ENCODE peak calls at places on chromosomes 2 and 18, in five cellular contexts. One of them, this sample, is unnamed. For H3K4me1, the result is how much of the 10 kb centered on the place peaks cover.

GRCh38 chr2:69012310-69013122 is 463 bp upstream of the ANTXR1 start:
- DNase-seq in aorta: peak
- DNase-seq in GM23248: peak
- DNase-seq in PC-9: peak
- DNase-seq in small intestine: peak
- DNase-seq in this sample: no peak

GRCh38 chr18:28791101-28791500 is 614.2 kb upstream of the CDH2 start:
- DNase-seq in small intestine: no peak
- DNase-seq in PC-9: no peak
- DNase-seq in aorta: no peak
- DNase-seq in GM23248: peak
- DNase-seq in this sample: no peak

GRCh38 chr2:88540346-88540745 is 86.9 kb downstream of the EIF2AK3 start:
- DNase-seq in PC-9: no peak
- DNase-seq in small intestine: no peak
- DNase-seq in GM23248: peak
- DNase-seq in aorta: no peak
- DNase-seq in this sample: no peak

GRCh38 chr2:241609859-241610793 is 26.8 kb downstream of the THAP4 start:
- DNase-seq in aorta: peak
- DNase-seq in PC-9: peak
- DNase-seq in GM23248: peak
- DNase-seq in small intestine: peak
- DNase-seq in this sample: peak

GRCh38 chr2:119809329-119810038 is 49.8 kb downstream of the PTPN4 start:
- DNase-seq in small intestine: no peak
- DNase-seq in GM23248: peak
- DNase-seq in aorta: no peak
- DNase-seq in PC-9: no peak
- DNase-seq in this sample: no peak

GRCh38 chr2:200479617-200480292 is 30.1 kb downstream of the KCTD18 start:
- DNase-seq in aorta: no peak
- DNase-seq in small intestine: no peak
- DNase-seq in GM23248: peak
- DNase-seq in PC-9: peak
- DNase-seq in this sample: no peak

GRCh38 chr18:33470229-33470628 is 29.7 kb upstream of the CCDC178 start:
- DNase-seq in PC-9: no peak
- DNase-seq in GM23248: no peak
- DNase-seq in aorta: no peak
- DNase-seq in small intestine: no peak
- DNase-seq in this sample: no peak

GRCh38 chr2:74366036-74366435 is 14.1 kb downstream of the DCTN1 start:
- DNase-seq in aorta: no peak
- DNase-seq in small intestine: no peak
- DNase-seq in PC-9: no peak
- DNase-seq in GM23248: no peak
- DNase-seq in this sample: no peak

GRCh38 chr2:171272039-171272438 is 111.3 kb upstream of the TLK1 start:
- DNase-seq in PC-9: peak
- DNase-seq in aorta: no peak
- DNase-seq in small intestine: no peak
- DNase-seq in GM23248: peak
- DNase-seq in this sample: no peak

GRCh38 chr2:86017901-86018896 is 87.5 kb downstream of the POLR1A start:
- DNase-seq in PC-9: peak
- DNase-seq in aorta: peak
- DNase-seq in GM23248: no peak
- DNase-seq in small intestine: no peak
- DNase-seq in this sample: no peak

GRCh38 chr2:124050833-124051497 is 25.9 kb downstream of the CNTNAP5 start:
- DNase-seq in aorta: no peak
- DNase-seq in GM23248: no peak
- DNase-seq in small intestine: no peak
- DNase-seq in PC-9: no peak
- DNase-seq in this sample: no peak

GRCh38 chr2:25821225-25822056 is 56.8 kb downstream of the ASXL2 start:
- DNase-seq in aorta: no peak
- DNase-seq in PC-9: no peak
- DNase-seq in small intestine: no peak
- DNase-seq in GM23248: no peak
- DNase-seq in this sample: no peak

GRCh38 chr18:23357992-23358594 is 95.0 kb upstream of the RIOK3 start:
- DNase-seq in GM23248: no peak
- DNase-seq in small intestine: peak
- DNase-seq in PC-9: no peak
- DNase-seq in aorta: peak
- DNase-seq in this sample: no peak

GRCh38 chr2:105417789-105418475 is 19.1 kb upstream of the FHL2 start:
- DNase-seq in aorta: no peak
- DNase-seq in GM23248: peak
- DNase-seq in small intestine: no peak
- DNase-seq in PC-9: no peak
- DNase-seq in this sample: no peak

GRCh38 chr2:36618381-36618780 is 20.4 kb upstream of the FEZ2 start:
- DNase-seq in aorta: no peak
- DNase-seq in PC-9: peak
- DNase-seq in GM23248: peak
- DNase-seq in small intestine: peak
- DNase-seq in this sample: peak

GRCh38 chr2:8643996-8644356 is 37.9 kb upstream of the ID2 start:
- DNase-seq in PC-9: no peak
- DNase-seq in small intestine: no peak
- DNase-seq in aorta: no peak
- DNase-seq in GM23248: no peak
- DNase-seq in this sample: no peak

GRCh38 chr2:136117909-136118818 is at the start of gene CXCR4:
- DNase-seq in small intestine: peak
- DNase-seq in GM23248: peak
- DNase-seq in aorta: peak
- DNase-seq in PC-9: peak
- DNase-seq in this sample: peak

GRCh38 chr2:191679818-191680600 is 2.1 kb downstream of the NABP1 start:
- DNase-seq in aorta: no peak
- DNase-seq in PC-9: no peak
- DNase-seq in small intestine: peak
- DNase-seq in GM23248: peak
- DNase-seq in this sample: no peak

GRCh38 chr2:102024410-102024809 is 32.6 kb downstream of the IL1R2 start:
- DNase-seq in small intestine: no peak
- DNase-seq in aorta: no peak
- DNase-seq in PC-9: no peak
- DNase-seq in GM23248: no peak
- DNase-seq in this sample: no peak

GRCh38 chr2:221779614-221780067 is 207.5 kb upstream of the EPHA4 start:
- DNase-seq in small intestine: no peak
- DNase-seq in PC-9: no peak
- DNase-seq in aorta: peak
- DNase-seq in GM23248: peak
- DNase-seq in this sample: no peak

GRCh38 chr2:158144914-158145625 is 43.4 kb downstream of the UPP2 start:
- DNase-seq in PC-9: no peak
- DNase-seq in GM23248: no peak
- DNase-seq in aorta: no peak
- DNase-seq in small intestine: no peak
- DNase-seq in this sample: peak

GRCh38 chr18:77086034-77086433 is 46.5 kb downstream of the MBP start:
- DNase-seq in small intestine: no peak
- DNase-seq in aorta: no peak
- DNase-seq in GM23248: peak
- DNase-seq in PC-9: no peak
- DNase-seq in this sample: no peak

GRCh38 chr2:232615339-232615738 is 18.1 kb upstream of the EFHD1 start:
- DNase-seq in GM23248: no peak
- DNase-seq in aorta: no peak
- DNase-seq in PC-9: no peak
- DNase-seq in small intestine: no peak
- DNase-seq in this sample: no peak

GRCh38 chr2:226798422-226799210 is 1.0 kb downstream of the IRS1 start:
- DNase-seq in aorta: peak
- DNase-seq in GM23248: peak
- DNase-seq in PC-9: peak
- DNase-seq in small intestine: peak
- DNase-seq in this sample: no peak

GRCh38 chr18:31241900-31242409 is 76.0 kb upstream of the DSG1 start:
- DNase-seq in small intestine: peak
- DNase-seq in aorta: no peak
- DNase-seq in GM23248: no peak
- DNase-seq in PC-9: peak
- DNase-seq in this sample: peak

GRCh38 chr2:8574196-8575010 is 107.5 kb upstream of the ID2 start:
- DNase-seq in GM23248: peak
- DNase-seq in small intestine: no peak
- DNase-seq in aorta: no peak
- DNase-seq in PC-9: no peak
- DNase-seq in this sample: no peak

GRCh38 chr2:172440795-172441194 is 13.4 kb downstream of the ITGA6 start:
- DNase-seq in small intestine: peak
- DNase-seq in GM23248: no peak
- DNase-seq in PC-9: no peak
- DNase-seq in aorta: no peak
- DNase-seq in this sample: no peak

GRCh38 chr2:172438064-172438421 is 10.7 kb downstream of the ITGA6 start:
- DNase-seq in small intestine: peak
- DNase-seq in aorta: no peak
- DNase-seq in GM23248: peak
- DNase-seq in PC-9: no peak
- DNase-seq in this sample: no peak

GRCh38 chr2:172439911-172440310 is 12.5 kb downstream of the ITGA6 start:
- DNase-seq in aorta: no peak
- DNase-seq in GM23248: no peak
- DNase-seq in PC-9: no peak
- DNase-seq in small intestine: no peak
- DNase-seq in this sample: no peak

GRCh38 chr2:172438741-172439508 is 11.5 kb downstream of the ITGA6 start:
- DNase-seq in aorta: no peak
- DNase-seq in small intestine: peak
- DNase-seq in PC-9: peak
- DNase-seq in GM23248: peak
- DNase-seq in this sample: no peak

GRCh38 chr2:172439509-172439860 is 12.1 kb downstream of the ITGA6 start:
- DNase-seq in GM23248: no peak
- DNase-seq in aorta: no peak
- DNase-seq in small intestine: no peak
- DNase-seq in PC-9: no peak
- DNase-seq in this sample: no peak
- H3K4me1 ChIP-seq in GM23248: under half
- H3K4me1 ChIP-seq in aorta: under half
- H3K4me1 ChIP-seq in small intestine: under half
- H3K4me1 ChIP-seq in PC-9: half or more
- H3K4me1 ChIP-seq in this sample: under half

GRCh38 chr2:20433946-20434553 is 12.8 kb upstream of the RHOB start:
- DNase-seq in aorta: peak
- DNase-seq in small intestine: no peak
- DNase-seq in PC-9: no peak
- DNase-seq in GM23248: no peak
- DNase-seq in this sample: no peak
- H3K27ac ChIP-seq in aorta: no peak
- H3K27ac ChIP-seq in small intestine: no peak
- H3K27ac ChIP-seq in PC-9: no peak
- H3K27ac ChIP-seq in GM23248: no peak
- H3K27ac ChIP-seq in this sample: no peak

GRCh38 chr2:42923632-42924425 is 131.4 kb upstream of the HAAO start:
- DNase-seq in GM23248: peak
- DNase-seq in PC-9: no peak
- DNase-seq in aorta: no peak
- DNase-seq in small intestine: no peak
- DNase-seq in this sample: no peak
- H3K4me1 ChIP-seq in GM23248: half or more
- H3K4me1 ChIP-seq in PC-9: under half
- H3K4me1 ChIP-seq in aorta: under half
- H3K4me1 ChIP-seq in small intestine: under half
- H3K4me1 ChIP-seq in this sample: under half

DNA sequence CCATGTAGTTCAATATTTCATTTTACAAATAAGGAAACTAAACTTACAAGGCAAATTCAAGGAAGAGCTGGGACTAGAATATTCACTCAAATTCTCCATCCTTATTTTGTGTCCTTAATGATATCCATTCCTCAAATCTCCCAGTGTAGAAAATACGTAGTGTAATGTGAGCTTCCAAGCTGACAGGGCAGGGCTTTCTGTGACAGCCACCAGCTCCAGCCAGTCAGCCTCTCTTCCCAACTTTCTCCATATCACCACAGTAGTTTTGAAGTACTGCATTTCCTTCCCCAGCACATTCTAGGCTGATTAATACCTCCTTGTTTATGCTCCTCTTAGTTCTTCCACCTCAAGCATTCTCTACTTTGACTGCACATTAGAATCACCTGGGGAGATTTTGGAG is 176.4 kb downstream of the C1D start:
- DNase-seq in GM23248: no peak
- DNase-seq in aorta: no peak
- DNase-seq in PC-9: no peak
- DNase-seq in small intestine: no peak
- DNase-seq in this sample: no peak
- H3K27ac ChIP-seq in GM23248: no peak
- H3K27ac ChIP-seq in aorta: no peak
- H3K27ac ChIP-seq in PC-9: no peak
- H3K27ac ChIP-seq in small intestine: no peak
- H3K27ac ChIP-seq in this sample: no peak

GRCh38 chr2:187689372-187689771 is 135.1 kb upstream of the TFPI start:
- DNase-seq in PC-9: no peak
- DNase-seq in small intestine: peak
- DNase-seq in aorta: no peak
- DNase-seq in GM23248: peak
- DNase-seq in this sample: no peak
- H3K4me1 ChIP-seq in PC-9: under half
- H3K4me1 ChIP-seq in small intestine: under half
- H3K4me1 ChIP-seq in aorta: under half
- H3K4me1 ChIP-seq in GM23248: under half
- H3K4me1 ChIP-seq in this sample: under half

DNA sequence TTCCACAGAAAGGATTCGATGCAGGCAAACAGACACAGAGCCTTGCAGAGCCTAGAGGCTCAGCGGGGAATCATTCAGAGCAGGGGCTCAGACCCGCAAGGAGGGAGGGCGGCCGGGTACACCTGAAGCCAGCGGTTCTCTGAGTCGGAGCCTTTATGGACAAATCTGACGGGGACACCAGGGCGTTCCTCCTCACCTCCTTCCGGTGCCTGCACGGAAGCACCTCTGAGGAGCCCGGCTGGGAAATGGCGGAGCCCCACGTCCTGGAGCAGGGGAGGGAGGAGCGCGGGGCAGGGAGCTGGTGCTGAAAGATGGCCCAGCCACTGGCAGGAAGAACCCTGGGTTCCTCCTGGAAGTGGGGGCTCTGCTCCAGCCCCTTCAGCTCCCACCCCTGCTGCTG is 193.5 kb upstream of the ALKAL2 start:
- DNase-seq in aorta: no peak
- DNase-seq in small intestine: no peak
- DNase-seq in PC-9: no peak
- DNase-seq in GM23248: no peak
- DNase-seq in this sample: no peak
- H3K27ac ChIP-seq in aorta: no peak
- H3K27ac ChIP-seq in small intestine: no peak
- H3K27ac ChIP-seq in PC-9: no peak
- H3K27ac ChIP-seq in GM23248: no peak
- H3K27ac ChIP-seq in this sample: no peak

GRCh38 chr2:71797006-71797810 is 343.8 kb downstream of the DYSF start:
- DNase-seq in PC-9: no peak
- DNase-seq in aorta: no peak
- DNase-seq in small intestine: no peak
- DNase-seq in GM23248: no peak
- DNase-seq in this sample: no peak
- H3K4me1 ChIP-seq in PC-9: under half
- H3K4me1 ChIP-seq in aorta: under half
- H3K4me1 ChIP-seq in small intestine: under half
- H3K4me1 ChIP-seq in GM23248: under half
- H3K4me1 ChIP-seq in this sample: under half

This sample was measured in iPS DF 6.9.